ENCODE peak calls at places on chromosome 21, in nine cellular contexts. N is nephron progenitor cell, C is endothelial cell of umbilical vein, L is occipital lobe, Y is fibroblast of lung, S is fibroblast of gingiva, P is memory B cell, R is AG04450, J is mesendoderm. X is an unnamed sample.

GRCh38 chr21:44483288-44484237 is 28.3 kb downstream of the LRRC3 start:
- DNase-seq in J (no peak), S (no peak), R (no peak), P (no peak), C (no peak), Y (no peak), L (no peak), N (no peak), X (no peak)

GRCh38 chr21:46634966-46635323 is 529 bp upstream of the PRMT2 start:
- DNase-seq in R (peak), P (no peak), L (peak), C (peak), J (peak), S (peak), N (no peak), Y (peak), X (no peak)

GRCh38 chr21:38492002-38492401 is 6.3 kb downstream of the ERG start:
- DNase-seq in N (no peak), Y (no peak), C (peak), L (no peak), R (no peak), S (no peak), J (no peak), P (no peak), X (no peak)

GRCh38 chr21:44802396-44803153 is 955 bp upstream of the UBE2G2 start:
- DNase-seq in N (peak), S (no peak), C (no peak), R (no peak), Y (peak), P (no peak), J (peak), L (no peak), X (no peak)

GRCh38 chr21:16004121-16004520 is 274.3 kb downstream of the USP25 start:
- DNase-seq in J (no peak), Y (peak), C (no peak), L (no peak), S (no peak), P (no peak), N (no peak), R (no peak), X (no peak)

GRCh38 chr21:44011774-44012473 is at the start of gene TRAPPC10:
- DNase-seq in J (peak), R (peak), N (peak), S (peak), Y (peak), L (peak), P (peak), C (peak), X (peak)

GRCh38 chr21:29843818-29844217 is 96.0 kb downstream of the GRIK1 start:
- DNase-seq in N (no peak), R (no peak), S (no peak), J (no peak), C (no peak), L (no peak), Y (no peak), P (no peak), X (no peak)

GRCh38 chr21:45830221-45830640 is 151.3 kb upstream of the COL6A1 start:
- DNase-seq in L (no peak), J (no peak), P (no peak), C (no peak), S (no peak), R (no peak), N (no peak), Y (peak), X (no peak)

GRCh38 chr21:44534688-44535087 is 5.3 kb downstream of the KRTAP10-1 start:
- DNase-seq in C (no peak), P (no peak), N (no peak), L (no peak), S (no peak), R (no peak), J (no peak), Y (no peak), X (no peak)

GRCh38 chr21:43370091-43370658 is 56.8 kb downstream of the SIK1 start:
- DNase-seq in R (no peak), P (peak), N (no peak), L (peak), Y (peak), C (no peak), J (no peak), S (peak), X (no peak)

GRCh38 chr21:28239345-28239744 is 753.3 kb downstream of the LTN1 start:
- DNase-seq in P (no peak), L (no peak), S (peak), N (no peak), Y (peak), C (no peak), R (no peak), J (no peak), X (no peak)

GRCh38 chr21:16086121-16086520 is 356.3 kb downstream of the USP25 start:
- DNase-seq in S (peak), Y (no peak), C (no peak), R (no peak), P (no peak), J (no peak), N (no peak), L (no peak), X (no peak)

GRCh38 chr21:42652527-42653491 is 612 bp upstream of the PDE9A start:
- DNase-seq in Y (peak), R (no peak), P (no peak), S (peak), J (peak), L (peak), C (peak), N (peak), X (no peak)

GRCh38 chr21:36902793-36903192 is 63.7 kb downstream of the HLCS start:
- DNase-seq in P (no peak), J (no peak), Y (no peak), S (no peak), C (no peak), N (no peak), L (no peak), R (no peak), X (no peak)